ENCODE peak calls at places on chromosomes 4 and X, in six cellular contexts. H is H7; Z is lower leg skin; P is activated CD8-positive, alpha-beta memory T cell treated with anti-CD3 and anti-CD28 coated beads for 48 hours; J is HT-29; A is Right ventricle myocardium superior. T is an unnamed sample.

GRCh38 chrX:617891-618290 is 12.7 kb upstream of the SHOX start:
- DNase-seq in P (no peak), H (no peak), A (no peak), J (no peak), Z (peak), T (no peak)

GRCh38 chr4:82739292-82740190 is 59.1 kb downstream of the SCD5 start:
- DNase-seq in J (peak), P (peak), Z (peak), H (peak), A (peak), T (peak)

GRCh38 chr4:133802741-133803140 is 398.8 kb downstream of the PABPC4L start:
- DNase-seq in P (no peak), H (no peak), Z (no peak), A (no peak), J (no peak), T (no peak)

GRCh38 chr4:3440011-3440410 is 1.8 kb upstream of the HGFAC start:
- DNase-seq in A (peak), H (no peak), J (no peak), Z (no peak), P (no peak), T (no peak)

GRCh38 chrX:147710301-147710700 is 201.4 kb upstream of the FMR1 start:
- DNase-seq in Z (no peak), P (no peak), H (no peak), A (no peak), J (no peak), T (no peak)

GRCh38 chr4:109559625-109559982 is 442 bp upstream of the MCUB start:
- DNase-seq in P (peak), A (peak), Z (peak), J (peak), H (peak), T (peak)

GRCh38 chr4:41814565-41814964 is 66.0 kb upstream of the PHOX2B start:
- DNase-seq in H (peak), J (no peak), A (peak), P (no peak), Z (no peak), T (peak)

GRCh38 chr4:90419124-90419711 is 292.0 kb downstream of the CCSER1 start:
- DNase-seq in A (no peak), P (no peak), H (peak), Z (no peak), J (peak), T (no peak)

GRCh38 chr4:82372502-82372873 is 1.3 kb downstream of the HNRNPD start:
- DNase-seq in H (peak), P (no peak), A (no peak), Z (no peak), J (peak), T (no peak)

GRCh38 chr4:64718091-64718490 is 308.8 kb upstream of the TECRL start:
- DNase-seq in Z (no peak), H (no peak), A (no peak), J (peak), P (no peak), T (no peak)

GRCh38 chr4:153451931-153452660 is 14.1 kb upstream of the TMEM131L start:
- DNase-seq in P (no peak), H (peak), A (peak), J (no peak), Z (no peak), T (peak)

GRCh38 chrX:154731881-154732280 is 19.0 kb downstream of the GAB3 start:
- DNase-seq in H (no peak), J (no peak), A (no peak), P (no peak), Z (no peak), T (no peak)

GRCh38 chrX:110684653-110685052 is 111.0 kb downstream of the CHRDL1 start:
- DNase-seq in A (no peak), Z (no peak), H (no peak), P (no peak), J (no peak), T (no peak)

GRCh38 chr4:59222231-59222630 is 1977.9 kb upstream of the ADGRL3 start:
- DNase-seq in Z (no peak), P (no peak), A (no peak), H (no peak), J (no peak), T (no peak)

GRCh38 chr4:184891765-184892164 is 66.0 kb upstream of the ACSL1 start:
- DNase-seq in J (no peak), A (no peak), P (no peak), Z (no peak), H (no peak), T (no peak)

GRCh38 chr4:86895692-86896488 is 3.7 kb upstream of the C4orf36 start:
- DNase-seq in J (peak), P (no peak), H (peak), Z (no peak), A (no peak), T (no peak)

GRCh38 chr4:51825341-51825740 is 17.6 kb upstream of the DCUN1D4 start:
- DNase-seq in P (no peak), Z (no peak), J (no peak), A (no peak), H (no peak), T (no peak)

GRCh38 chr4:71366776-71367175 is 28.0 kb downstream of the SLC4A4 start:
- DNase-seq in P (no peak), A (no peak), Z (no peak), H (no peak), J (no peak), T (no peak)

GRCh38 chrX:54494166-54494969 is 1.7 kb downstream of the FGD1 start:
- DNase-seq in A (no peak), J (no peak), H (no peak), Z (no peak), P (no peak), T (no peak)

GRCh38 chr4:54371211-54371610 is 142.1 kb downstream of the PDGFRA start:
- DNase-seq in H (no peak), J (no peak), Z (no peak), A (no peak), P (no peak), T (no peak)

GRCh38 chrX:115378471-115378870 is 89.0 kb downstream of the LUZP4 start:
- DNase-seq in J (no peak), H (no peak), Z (no peak), A (no peak), P (no peak), T (no peak)

GRCh38 chr4:54930226-54930625 is 195.2 kb downstream of the KDR start:
- DNase-seq in H (no peak), Z (no peak), P (no peak), J (no peak), A (no peak), T (no peak)

GRCh38 chr4:85496933-85497332 is 22.0 kb downstream of the ARHGAP24 start:
- DNase-seq in Z (no peak), A (no peak), P (no peak), J (no peak), H (no peak), T (no peak)

GRCh38 chr4:107034091-107034698 is 1.9 kb downstream of the DKK2 start:
- DNase-seq in A (no peak), P (no peak), H (peak), Z (peak), J (no peak), T (peak)

GRCh38 chr4:137909910-137910309 is 332.2 kb downstream of the SLC7A11 start:
- DNase-seq in P (no peak), A (no peak), Z (no peak), J (peak), H (no peak), T (peak)

GRCh38 chr4:36568575-36568974 is 287.2 kb downstream of the DTHD1 start:
- DNase-seq in P (no peak), A (no peak), H (no peak), Z (no peak), J (peak), T (no peak)

GRCh38 chr4:169282429-169283113 is 11.8 kb upstream of the SH3RF1 start:
- DNase-seq in P (no peak), A (no peak), H (no peak), J (no peak), Z (no peak), T (no peak)